ENCODE peak calls at places on chromosomes 7 and 10, in four cellular contexts. R is HepG2, O is K562, Y is H1. B is an unnamed sample.

GRCh38 chr10:35822316-35822715 is 180.2 kb upstream of the FZD8 start:
- DNase-seq in O (no peak), R (peak), Y (peak), B (no peak)

GRCh38 chr7:133735222-133735621 is 391.9 kb upstream of the LRGUK start:
- DNase-seq in O (no peak), R (no peak), Y (no peak), B (no peak)

GRCh38 chr7:23268746-23269145 is 22.2 kb downstream of the GPNMB start:
- DNase-seq in Y (no peak), O (peak), R (peak), B (no peak)

GRCh38 chr10:112792487-112793196 is 157.4 kb upstream of the TCF7L2 start:
- DNase-seq in O (no peak), Y (no peak), R (no peak), B (no peak)

GRCh38 chr7:156177396-156178055 is 365.3 kb upstream of the SHH start:
- DNase-seq in R (no peak), O (no peak), Y (no peak), B (no peak)

GRCh38 chr10:132836832-132837540 is 51.0 kb upstream of the NKX6-2 start:
- DNase-seq in Y (peak), O (peak), R (peak), B (peak)

GRCh38 chr7:88091988-88092675 is 127.7 kb downstream of the SRI start:
- DNase-seq in R (no peak), Y (no peak), O (no peak), B (no peak)

GRCh38 chr10:14571866-14572507 is 202.7 kb downstream of the FAM107B start:
- DNase-seq in Y (no peak), O (no peak), R (peak), B (peak)

GRCh38 chr7:51732951-51733350 is 416.3 kb upstream of the COBL start:
- DNase-seq in R (no peak), O (no peak), Y (no peak), B (no peak)

GRCh38 chr10:119422685-119423509 is 119.6 kb downstream of the RGS10 start:
- DNase-seq in Y (no peak), R (no peak), O (no peak), B (no peak)

GRCh38 chr7:134908289-134908688 is 78.0 kb upstream of the AGBL3 start:
- DNase-seq in Y (no peak), R (no peak), O (no peak), B (no peak)

GRCh38 chr7:154676422-154677073 is 326.4 kb downstream of the PAXIP1 start:
- DNase-seq in O (peak), Y (no peak), R (no peak), B (no peak)

DNA sequence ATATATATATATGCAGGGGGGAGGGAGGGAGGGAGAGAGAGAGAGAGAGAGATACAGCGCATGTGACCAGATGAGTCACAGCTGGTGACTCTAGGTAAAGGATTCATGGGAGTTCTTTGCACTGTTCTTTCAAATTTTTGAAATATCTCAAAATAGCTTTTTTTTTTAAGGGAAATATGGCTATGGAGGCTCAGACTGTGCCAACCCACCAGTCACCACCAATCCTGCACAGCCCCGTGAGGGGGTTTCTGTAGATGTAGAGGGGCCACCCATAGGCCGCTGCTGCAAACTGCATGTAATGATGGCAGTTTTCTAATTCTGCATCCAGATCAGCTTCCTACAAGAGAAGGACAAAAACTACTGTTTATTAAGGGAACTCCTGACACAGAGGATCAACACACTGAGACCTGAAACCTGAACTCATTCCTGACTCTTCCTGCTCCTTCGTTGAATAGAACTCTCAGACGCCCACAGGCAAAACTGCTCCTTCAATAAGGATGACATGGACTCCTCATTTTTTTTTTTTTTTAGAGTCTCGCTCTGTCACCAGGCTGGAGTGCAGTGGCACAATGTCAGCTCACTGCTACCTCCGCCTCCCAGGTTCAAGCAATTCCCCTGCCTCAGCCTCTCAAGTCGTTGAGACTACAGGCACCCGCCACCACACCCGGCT is 17.3 kb downstream of the DAGLB start:
- DNase-seq in O (no peak), Y (no peak), R (no peak), B (no peak)
- TF ChIP-seq CTCF in O (peak), Y (peak), R (peak), B (no peak)

GRCh38 chr10:97940534-97940933 is 89.9 kb downstream of the CRTAC1 start:
- DNase-seq in R (no peak), O (no peak), Y (no peak), B (no peak)
- TF ChIP-seq RAD21 in R (no peak), O (no peak), Y (no peak), B (no peak)

GRCh38 chr10:17801507-17801906 is 7.6 kb upstream of the MRC1 start:
- DNase-seq in Y (no peak), R (peak), O (no peak), B (no peak)
- TF ChIP-seq JUN in Y (no peak), R (no peak), O (no peak), B (no peak)

GRCh38 chr10:99620713-99621453 is 644 bp upstream of the SLC25A28 start:
- DNase-seq in R (peak), Y (no peak), O (peak), B (peak)
- TF ChIP-seq CTCF in R (no peak), Y (no peak), O (no peak), B (no peak)

GRCh38 chr7:53642361-53642760 is 606.9 kb downstream of the POM121L12 start:
- DNase-seq in Y (no peak), R (no peak), O (no peak), B (no peak)
- TF ChIP-seq RAD21 in Y (no peak), R (no peak), O (no peak), B (no peak)

GRCh38 chr7:128447944-128448556 is 7.6 kb upstream of the HILPDA start:
- DNase-seq in O (no peak), Y (no peak), R (no peak), B (no peak)
- TF ChIP-seq JUN in O (no peak), Y (no peak), R (no peak), B (no peak)

GRCh38 chr7:24316340-24316739 is 32.4 kb downstream of the NPY start:
- DNase-seq in R (no peak), O (no peak), Y (no peak), B (no peak)

GRCh38 chr7:24313777-24314176 is 29.8 kb downstream of the NPY start:
- DNase-seq in Y (no peak), R (no peak), O (no peak), B (no peak)

GRCh38 chr7:24323961-24324480 is 40.0 kb downstream of the NPY start:
- DNase-seq in O (no peak), Y (no peak), R (no peak), B (no peak)

GRCh38 chr7:24319209-24319608 is 35.2 kb downstream of the NPY start:
- DNase-seq in R (no peak), Y (no peak), O (no peak), B (no peak)

DNA sequence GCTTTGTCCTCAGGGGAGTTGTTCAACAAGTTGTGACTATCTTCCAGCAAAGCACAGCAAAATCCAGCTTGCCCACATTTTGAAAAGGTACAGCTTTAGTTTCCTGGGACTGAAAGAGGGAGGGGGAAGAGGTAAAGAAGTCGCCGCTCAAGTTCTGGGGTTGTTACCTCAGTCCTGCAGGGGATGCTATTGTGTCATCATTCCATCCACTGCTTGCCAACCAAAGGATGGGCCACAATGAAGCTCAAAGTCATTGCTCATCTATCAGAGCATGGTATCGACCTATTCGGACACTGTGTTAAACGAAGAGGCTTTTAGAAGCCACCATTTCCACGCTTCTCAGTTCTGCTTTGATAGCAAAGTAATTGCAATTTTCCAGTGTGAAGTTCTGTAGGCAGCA is 34.3 kb downstream of the NPY start:
- DNase-seq in O (peak), R (no peak), Y (peak), B (peak)
- TF ChIP-seq CTCF in O (peak), R (peak), Y (peak), B (peak)

GRCh38 chr10:125214283-125214570 is 53.9 kb upstream of the CTBP2 start:
- DNase-seq in Y (no peak), O (no peak), R (no peak), B (no peak)
- TF ChIP-seq RAD21 in Y (no peak), O (no peak), R (no peak), B (no peak)

GRCh38 chr10:103849212-103849877 is 6.0 kb downstream of the SH3PXD2A start:
- DNase-seq in Y (no peak), R (no peak), O (no peak), B (no peak)

GRCh38 chr10:103847346-103847745 is 8.0 kb downstream of the SH3PXD2A start:
- DNase-seq in R (no peak), Y (no peak), O (no peak), B (no peak)

GRCh38 chr10:103849880-103850571 is 5.3 kb downstream of the SH3PXD2A start:
- DNase-seq in R (no peak), O (no peak), Y (no peak), B (no peak)

GRCh38 chr10:103845983-103846382 is 9.4 kb downstream of the SH3PXD2A start:
- DNase-seq in R (no peak), Y (no peak), O (no peak), B (no peak)

GRCh38 chr10:103847909-103848468 is 7.4 kb downstream of the SH3PXD2A start:
- DNase-seq in R (peak), Y (no peak), O (no peak), B (peak)
- TF ChIP-seq JUN in R (no peak), Y (no peak), O (no peak), B (no peak)

DNA sequence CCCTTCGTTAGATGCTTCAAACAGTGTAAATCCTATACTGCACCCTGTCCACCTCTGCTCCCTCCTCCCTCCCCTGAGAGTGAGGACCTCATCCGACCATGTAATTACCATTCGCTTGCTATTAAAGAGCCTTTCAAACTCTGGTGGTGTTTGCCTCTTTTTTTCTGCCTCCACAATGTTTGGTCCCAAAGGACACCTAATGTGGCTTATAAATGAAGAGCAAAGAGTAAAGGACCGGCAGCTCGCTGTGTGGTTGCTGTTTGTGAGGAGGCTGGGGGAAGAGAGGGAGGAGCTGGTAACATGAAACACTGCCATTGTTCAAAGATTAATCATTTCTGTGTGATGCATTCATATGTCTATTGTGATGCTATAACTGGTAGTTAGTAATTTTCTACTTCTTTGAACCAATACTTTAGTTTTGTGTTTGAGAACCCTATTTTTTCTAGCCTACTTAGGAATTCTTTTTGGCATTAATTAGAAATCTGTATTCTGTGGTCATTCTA is 27.9 kb downstream of the MTURN start:
- DNase-seq in R (peak), Y (no peak), O (no peak), B (peak)
- TF ChIP-seq CTCF in R (no peak), Y (no peak), O (no peak), B (no peak)

B was measured in A549.